ENCODE peak calls at places on chromosomes 5 and 9, in nine cellular contexts. F, A, U, T, Y, S, P, V and D are unnamed samples.

GRCh38 chr9:134600431-134600830 is 41.2 kb upstream of the COL5A1 start:
- DNase-seq in F (no peak), A (no peak), U (no peak), T (no peak), Y (no peak), S (no peak), P (no peak), V (no peak), D (no peak)

GRCh38 chr5:109905906-109906305 is 216.2 kb downstream of the MAN2A1 start:
- DNase-seq in F (no peak), A (no peak), U (no peak), T (no peak), Y (no peak), S (no peak), P (no peak), V (no peak), D (no peak)

GRCh38 chr5:73183000-73183399 is 10.0 kb downstream of the TMEM174 start:
- DNase-seq in F (no peak), A (no peak), U (no peak), T (no peak), Y (no peak), S (no peak), P (no peak), V (no peak), D (no peak)

GRCh38 chr9:130286072-130286770 is 20.7 kb downstream of the HMCN2 start:
- DNase-seq in F (no peak), A (no peak), U (no peak), T (no peak), Y (no peak), S (no peak), P (no peak), V (no peak), D (no peak)

GRCh38 chr5:59684388-59685003 is 209.0 kb downstream of the PDE4D start:
- DNase-seq in F (no peak), A (no peak), U (no peak), T (no peak), Y (no peak), S (no peak), P (no peak), V (no peak), D (no peak)

GRCh38 chr5:126414874-126415502 is 8.2 kb upstream of the GRAMD2B start:
- DNase-seq in F (no peak), A (no peak), U (no peak), T (no peak), Y (no peak), S (peak; percentile 32), P (no peak), V (no peak), D (no peak)

GRCh38 chr9:134459164-134459563 is 132.9 kb downstream of the RXRA start:
- DNase-seq in F (no peak), A (no peak), U (no peak), T (no peak), Y (no peak), S (no peak), P (no peak), V (no peak), D (no peak)

GRCh38 chr9:78044189-78044588 is 12.6 kb upstream of the GNAQ start:
- DNase-seq in F (no peak), A (no peak), U (no peak), T (no peak), Y (no peak), S (no peak), P (no peak), V (no peak), D (no peak)

GRCh38 chr5:143124593-143124992 is 278.9 kb downstream of the NR3C1 start:
- DNase-seq in F (no peak), A (no peak), U (no peak), T (no peak), Y (peak; percentile 46), S (no peak), P (peak; percentile 38), V (peak; percentile 33), D (no peak)

GRCh38 chr9:75988663-75989062 is 98.2 kb downstream of the PCSK5 start:
- DNase-seq in F (no peak), A (no peak), U (no peak), T (no peak), Y (no peak), S (no peak), P (no peak), V (no peak), D (no peak)

GRCh38 chr5:31106259-31106658 is 87.2 kb upstream of the CDH6 start:
- DNase-seq in F (no peak), A (no peak), U (no peak), T (no peak), Y (no peak), S (no peak), P (no peak), V (no peak), D (no peak)

GRCh38 chr9:69028754-69029153 is 6.8 kb upstream of the FXN start:
- DNase-seq in F (peak; percentile 12), A (peak; percentile 78), U (no peak), T (no peak), Y (no peak), S (no peak), P (no peak), V (no peak), D (no peak)

GRCh38 chr5:22708770-22709328 is 144.3 kb downstream of the CDH12 start:
- DNase-seq in F (no peak), A (no peak), U (no peak), T (peak; percentile 8), Y (no peak), S (no peak), P (no peak), V (peak; percentile 11), D (no peak)

GRCh38 chr9:98101868-98102273 is 17.2 kb downstream of the TRIM14 start:
- DNase-seq in F (peak; percentile 70), A (peak; percentile 93), U (peak; percentile 62), T (no peak), Y (peak; percentile 91), S (no peak), P (no peak), V (no peak), D (no peak)